ENCODE peak calls at places on chromosomes 13 and 19, in eight cellular contexts. O is A673; G is suprapubic skin; N is spleen; R is astrocyte; F is tibial nerve; P is GM23338; H is CD8-positive, alpha-beta T cell. I is an unnamed sample.
A peak's percentile ranks its signal among the peaks of the same experiment; 100 is the strongest.

GRCh38 chr19:11164879-11165406 is 9.4 kb upstream of the SPC24 start:
- DNase-seq in O (no peak), G (peak; percentile 89), N (no peak), R (peak; percentile 92), F (peak; percentile 75), P (no peak), H (no peak), I (no peak)

GRCh38 chr19:5974721-5975387 is 3.1 kb downstream of the RANBP3 start:
- DNase-seq in O (no peak), G (no peak), N (peak; percentile 57), R (no peak), F (no peak), P (no peak), H (peak; percentile 42), I (peak; percentile 77)

GRCh38 chr13:48234652-48235099 is 1.7 kb downstream of the ITM2B start:
- DNase-seq in O (peak; percentile 6), G (no peak), N (no peak), R (no peak), F (no peak), P (no peak), H (no peak), I (no peak)

GRCh38 chr19:12669272-12670158 is 2.9 kb downstream of the WDR83 start:
- DNase-seq in O (peak; percentile 84), G (peak; percentile 88), N (peak; percentile 93), R (peak; percentile 83), F (peak; percentile 48), P (peak; percentile 85), H (peak; percentile 78), I (peak; percentile 85)

GRCh38 chr13:93861818-93862217 is 617.7 kb downstream of the DCT start:
- DNase-seq in O (peak; percentile 68), G (no peak), N (no peak), R (peak; percentile 93), F (no peak), P (no peak), H (no peak), I (no peak)

GRCh38 chr19:11873762-11874161 is 13.8 kb upstream of the ZNF69 start:
- DNase-seq in O (no peak), G (no peak), N (no peak), R (no peak), F (no peak), P (no peak), H (no peak), I (no peak)

GRCh38 chr19:31418055-31418454 is 68.8 kb upstream of the TSHZ3 start:
- DNase-seq in O (no peak), G (no peak), N (no peak), R (no peak), F (no peak), P (peak; percentile 77), H (no peak), I (no peak)

GRCh38 chr13:81487151-81487550 is 1146.2 kb upstream of the SPRY2 start:
- DNase-seq in O (peak; percentile 65), G (no peak), N (no peak), R (no peak), F (no peak), P (peak; percentile 86), H (no peak), I (peak; percentile 16)

GRCh38 chr19:28242317-28242927 is 970.5 kb downstream of the UQCRFS1 start:
- DNase-seq in O (peak; percentile 43), G (no peak), N (no peak), R (no peak), F (no peak), P (peak; percentile 83), H (no peak), I (no peak)

GRCh38 chr19:2426661-2427322 is 594 bp downstream of the TIMM13 start:
- DNase-seq in O (peak; percentile 64), G (peak; percentile 76), N (peak; percentile 88), R (no peak), F (no peak), P (peak; percentile 58), H (peak; percentile 35), I (peak; percentile 40)

GRCh38 chr13:23433171-23434153 is at the start of gene SACS:
- DNase-seq in O (peak; percentile 56), G (no peak), N (no peak), R (peak; percentile 69), F (no peak), P (peak; percentile 98), H (no peak), I (no peak)

GRCh38 chr19:38003427-38004099 is 96.6 kb downstream of the SIPA1L3 start:
- DNase-seq in O (peak; percentile 89), G (peak; percentile 87), N (peak; percentile 81), R (peak; percentile 88), F (peak; percentile 42), P (peak; percentile 84), H (no peak), I (peak; percentile 33)

GRCh38 chr19:38001158-38001781 is 94.3 kb downstream of the SIPA1L3 start:
- DNase-seq in O (no peak), G (no peak), N (no peak), R (no peak), F (no peak), P (no peak), H (no peak), I (no peak)

GRCh38 chr19:37997911-37998344 is 90.9 kb downstream of the SIPA1L3 start:
- DNase-seq in O (peak; percentile 29), G (no peak), N (no peak), R (peak; percentile 97), F (no peak), P (no peak), H (no peak), I (no peak)

GRCh38 chr19:37998801-37999308 is 91.8 kb downstream of the SIPA1L3 start:
- DNase-seq in O (no peak), G (no peak), N (no peak), R (no peak), F (no peak), P (no peak), H (no peak), I (no peak)

GRCh38 chr19:37999309-38000213 is 92.6 kb downstream of the SIPA1L3 start:
- DNase-seq in O (no peak), G (peak; percentile 72), N (no peak), R (peak; percentile 99), F (peak; percentile 43), P (no peak), H (no peak), I (no peak)
- H3K27ac ChIP-seq in O (no peak overlapping the region), G (no peak overlapping the region), N (no peak overlapping the region), R (peak overlapping the region; percentile 98), F (peak overlapping the region; percentile 81), P (no peak overlapping the region), H (no peak overlapping the region), I (peak overlapping the region; percentile 55)

GRCh38 chr13:50481936-50482335 is 361.6 kb downstream of the DLEU7 start:
- DNase-seq in O (no peak), G (no peak), N (no peak), R (no peak), F (no peak), P (no peak), H (no peak), I (no peak)

GRCh38 chr13:50483416-50483815 is 360.1 kb downstream of the DLEU7 start:
- DNase-seq in O (no peak), G (no peak), N (no peak), R (no peak), F (no peak), P (no peak), H (no peak), I (no peak)

GRCh38 chr13:50485979-50486935 is 357.2 kb downstream of the DLEU7 start:
- DNase-seq in O (peak; percentile 31), G (no peak), N (no peak), R (peak; percentile 36), F (no peak), P (no peak), H (no peak), I (no peak)

DNA sequence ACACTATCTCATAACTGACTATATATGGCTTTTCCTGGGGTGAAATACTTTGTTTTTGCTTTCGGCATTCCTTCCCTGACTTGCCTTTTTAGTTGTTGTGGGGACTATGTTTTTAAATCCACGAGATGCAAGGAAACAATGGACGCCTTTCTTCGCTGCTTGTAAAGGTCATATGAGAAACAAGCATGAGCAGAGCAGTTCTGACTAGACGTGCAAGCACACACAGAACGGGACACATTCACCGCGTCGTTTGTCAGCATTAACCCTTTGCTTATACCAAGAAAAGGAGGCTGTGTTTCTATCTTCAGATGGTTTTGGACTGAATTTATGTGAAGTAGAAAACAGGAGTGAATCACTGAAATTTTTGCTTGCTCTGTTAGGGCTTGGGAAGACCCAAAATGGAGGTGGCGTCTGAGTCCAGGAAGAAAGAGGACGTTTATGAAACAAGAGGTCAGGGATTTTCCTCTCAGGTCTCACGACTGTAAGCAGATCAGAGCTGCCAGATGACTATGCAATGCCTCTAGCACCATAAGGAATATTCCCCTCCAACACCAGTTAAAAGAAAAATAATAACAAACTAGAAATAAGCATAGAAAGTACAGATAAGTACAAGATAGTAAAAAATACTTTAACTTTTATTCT is 358.9 kb downstream of the DLEU7 start:
- DNase-seq in O (no peak), G (no peak), N (no peak), R (no peak), F (no peak), P (no peak), H (no peak), I (no peak)
- H3K4me3 ChIP-seq in O (no peak overlapping the region), G (no peak overlapping the region), N (no peak overlapping the region), R (no peak overlapping the region), F (no peak overlapping the region), P (no peak overlapping the region), H (no peak overlapping the region), I (no peak overlapping the region)

DNA sequence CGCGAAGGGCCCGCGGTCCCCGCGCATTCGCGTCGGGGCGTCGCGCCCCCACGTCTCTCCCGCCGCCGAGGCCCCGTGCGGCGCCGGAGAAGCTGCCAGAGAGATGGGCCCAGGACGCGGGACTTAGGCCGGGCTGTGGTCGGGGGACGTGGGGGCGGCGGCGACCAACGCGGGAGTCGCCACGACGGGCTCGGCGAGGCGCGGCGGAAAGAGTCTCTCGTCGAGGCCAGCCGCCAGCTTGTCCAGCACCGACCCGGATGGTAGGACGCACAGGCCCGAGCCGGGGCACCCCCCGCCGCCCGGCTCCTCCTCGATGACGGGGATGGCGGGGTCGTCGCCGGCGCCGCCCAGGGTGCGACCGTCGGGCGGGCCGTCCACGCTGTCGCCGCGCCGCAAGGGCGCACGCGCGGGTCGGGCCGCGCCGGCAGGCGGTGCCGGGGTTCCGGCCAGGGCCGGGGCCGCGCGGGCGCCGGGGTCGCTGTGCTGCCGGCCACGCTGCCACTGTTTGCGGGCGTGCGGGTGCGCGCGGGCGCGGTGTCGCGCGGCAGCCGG is 8.7 kb downstream of the CBARP start:
- DNase-seq in O (no peak), G (no peak), N (no peak), R (no peak), F (no peak), P (no peak), H (no peak), I (no peak)
- H3K36me3 ChIP-seq in O (peaks cover 13% of the 10 kb centered on the region), G (peaks cover 46% of the 10 kb centered on the region), N (peaks cover 41% of the 10 kb centered on the region), R (peaks cover 3% of the 10 kb centered on the region), F (peaks cover 56% of the 10 kb centered on the region), P (no peaks in the 10 kb centered on the region), H (no peaks in the 10 kb centered on the region), I (peaks cover 13% of the 10 kb centered on the region)

DNA sequence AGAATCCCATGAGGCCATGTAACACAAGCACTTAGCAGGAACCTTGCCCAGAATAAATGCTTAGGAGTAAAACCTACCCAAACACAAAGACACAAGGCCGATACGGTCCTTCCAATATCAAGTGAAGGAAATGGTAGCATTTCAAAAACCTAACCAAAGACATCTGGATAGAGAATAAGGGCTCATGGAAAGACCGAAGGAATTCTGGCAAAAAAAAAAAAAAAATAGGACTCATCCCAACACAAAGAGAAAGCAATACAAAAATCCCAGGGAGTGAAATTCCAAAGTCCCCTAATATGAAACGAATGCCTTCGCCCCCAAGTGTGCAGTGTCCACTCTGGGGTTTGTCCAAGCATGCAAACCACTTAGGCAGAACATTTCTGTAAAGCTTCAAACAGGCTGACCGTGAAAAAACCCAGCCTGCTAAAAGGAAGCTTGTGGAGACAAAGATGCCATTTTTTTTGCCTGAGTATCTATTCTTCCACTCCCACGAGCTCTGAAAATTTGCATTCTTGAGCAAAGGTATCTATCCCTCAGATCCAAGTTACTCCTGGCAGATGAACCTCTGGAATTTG is 10.9 kb downstream of the ZC3H4 start:
- DNase-seq in O (no peak), G (no peak), N (peak; percentile 4), R (no peak), F (no peak), P (no peak), H (no peak), I (no peak)
- H3K27ac ChIP-seq in O (no peak overlapping the region), G (no peak overlapping the region), N (no peak overlapping the region), R (no peak overlapping the region), F (peak overlapping the region; percentile 72), P (peak overlapping the region; percentile 60), H (no peak overlapping the region), I (peak overlapping the region; percentile 46)

I was measured in small intestine.